ENCODE peak calls at places on chromosome 14, in nine cellular contexts. C is colonic mucosa; G is tibial nerve; Y is OCI-LY7; T is H9; D is vagina; J is CD8-positive, alpha-beta T cell; Z is A673; F is IMR-90. N is an unnamed sample. For H3K4me1 and H3K9me3, the result is how much of the 10 kb centered on the place peaks cover.

GRCh38 chr14:23093993-23094665 is 807 bp downstream of the ACIN1 start:
- DNase-seq in G (no peak), Y (peak), D (peak), J (no peak), Z (no peak), F (no peak), T (peak), C (no peak), N (no peak)

GRCh38 chr14:34843011-34843554 is 32.1 kb downstream of the BAZ1A start:
- DNase-seq in C (no peak), J (no peak), T (no peak), Y (no peak), G (no peak), D (no peak), Z (peak), F (peak), N (no peak)

GRCh38 chr14:81625343-81625742 is 91.7 kb upstream of the SEL1L start:
- DNase-seq in T (no peak), Y (peak), D (no peak), F (no peak), G (no peak), Z (peak), C (no peak), J (no peak), N (no peak)

GRCh38 chr14:101001311-101002069 is 98.0 kb upstream of the RTL1 start:
- DNase-seq in G (no peak), C (no peak), T (no peak), Y (no peak), D (no peak), F (peak), Z (peak), J (no peak), N (no peak)

GRCh38 chr14:61218765-61219164 is 62.4 kb downstream of the TMEM30B start:
- DNase-seq in Z (peak), J (no peak), C (no peak), Y (no peak), T (no peak), G (peak), F (no peak), D (no peak), N (no peak)

GRCh38 chr14:63781686-63782085 is 53.8 kb upstream of the SGPP1 start:
- DNase-seq in J (no peak), F (no peak), D (no peak), T (no peak), G (no peak), Y (no peak), C (no peak), Z (no peak), N (no peak)

GRCh38 chr14:31286456-31287293 is 79.1 kb upstream of the HECTD1 start:
- DNase-seq in Z (peak), Y (no peak), G (no peak), J (no peak), D (no peak), C (no peak), F (no peak), T (peak), N (peak)

GRCh38 chr14:70662080-70662479 is 20.4 kb downstream of the TTC9 start:
- DNase-seq in T (no peak), D (no peak), Z (no peak), Y (no peak), G (no peak), J (no peak), F (no peak), C (no peak), N (no peak)

GRCh38 chr14:22002860-22003284 is 329.3 kb upstream of the OR4E1 start:
- DNase-seq in Z (peak), T (peak), C (no peak), D (no peak), Y (peak), F (no peak), G (no peak), J (peak), N (peak)

GRCh38 chr14:104555621-104556255 is 23.8 kb upstream of the C14orf180 start:
- DNase-seq in T (no peak), F (no peak), D (no peak), C (no peak), J (no peak), Z (no peak), Y (no peak), G (no peak), N (peak)

GRCh38 chr14:64324461-64325255 is 30.5 kb upstream of the ESR2 start:
- DNase-seq in Y (no peak), G (no peak), Z (peak), J (no peak), C (no peak), F (peak), D (no peak), T (no peak), N (no peak)

GRCh38 chr14:53599221-53599945 is 357.2 kb downstream of the BMP4 start:
- DNase-seq in J (no peak), Y (no peak), Z (no peak), D (no peak), T (no peak), G (no peak), C (no peak), F (peak), N (no peak)

GRCh38 chr14:83923836-83924235 is 1606.1 kb upstream of the FLRT2 start:
- DNase-seq in C (no peak), Y (no peak), G (no peak), Z (no peak), F (no peak), J (no peak), D (no peak), T (no peak), N (no peak)

GRCh38 chr14:70709726-70710382 is 68.1 kb downstream of the TTC9 start:
- DNase-seq in G (no peak), C (no peak), Y (no peak), F (no peak), Z (no peak), J (no peak), T (peak), D (no peak), N (no peak)

GRCh38 chr14:35405304-35405996 is 901 bp upstream of the NFKBIA start:
- DNase-seq in Z (peak), Y (no peak), T (no peak), C (peak), G (peak), J (no peak), F (no peak), D (no peak), N (peak)

GRCh38 chr14:94349276-94349675 is 26.1 kb upstream of the SERPINA6 start:
- DNase-seq in Y (no peak), Z (no peak), C (peak), G (no peak), D (no peak), J (no peak), F (no peak), T (no peak), N (no peak)

GRCh38 chr14:68607081-68607851 is 185.6 kb downstream of the ZFP36L1 start:
- DNase-seq in T (no peak), J (no peak), C (peak), G (no peak), Y (no peak), F (peak), Z (no peak), D (no peak), N (peak)

GRCh38 chr14:44928793-44929192 is 33.0 kb downstream of the KLHL28 start:
- DNase-seq in J (no peak), G (no peak), D (no peak), C (no peak), F (no peak), Z (no peak), T (no peak), Y (no peak), N (no peak)

DNA sequence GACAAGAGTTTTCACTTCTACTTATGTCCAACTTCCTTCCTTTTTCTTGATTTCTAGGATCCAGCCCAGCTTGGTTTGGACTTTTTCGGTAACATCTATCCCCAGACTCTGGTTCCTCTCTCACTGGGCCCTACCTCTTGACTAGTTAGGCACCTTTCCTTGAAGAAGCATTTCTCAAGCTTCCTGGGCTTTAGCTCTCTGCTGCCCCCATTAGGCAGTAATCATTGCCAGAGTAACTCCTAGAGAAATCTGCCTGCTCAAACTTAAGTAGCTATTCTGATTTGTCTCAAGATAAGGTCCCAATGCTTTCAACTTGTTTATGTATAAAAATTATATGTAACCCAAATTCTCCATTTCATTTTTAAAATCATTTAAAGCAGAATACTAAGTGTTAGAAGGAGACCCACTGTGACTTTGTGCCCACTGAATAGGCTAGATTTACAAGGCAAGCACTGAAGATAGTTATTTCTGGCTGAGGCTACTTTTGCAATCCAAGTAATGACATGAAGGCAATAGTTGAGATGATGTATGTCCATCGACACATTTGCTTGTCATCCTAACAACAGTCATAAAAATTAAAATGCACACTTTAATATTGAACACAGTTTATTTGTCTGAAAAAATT is 275.0 kb upstream of the G2E3 start:
- DNase-seq in J (no peak), D (no peak), C (peak), Z (peak), G (peak), F (peak), Y (peak), T (peak), N (no peak)
- TF ChIP-seq CTCF in J (no peak), D (no peak), C (peak), Z (peak), G (peak), F (peak), Y (peak), T (peak), N (no peak)

GRCh38 chr14:73684627-73685026 is 29.6 kb downstream of the PNMA1 start:
- DNase-seq in T (no peak), F (no peak), D (no peak), C (no peak), G (no peak), Z (no peak), J (no peak), Y (no peak), N (no peak)

GRCh38 chr14:73674986-73675385 is 30.2 kb downstream of the DNAL1 start:
- DNase-seq in G (no peak), Y (no peak), T (no peak), C (no peak), J (no peak), D (no peak), Z (no peak), F (no peak), N (no peak)

GRCh38 chr14:73685328-73685727 is 28.9 kb downstream of the PNMA1 start:
- DNase-seq in F (no peak), D (no peak), J (no peak), C (no peak), G (no peak), Y (no peak), T (no peak), Z (no peak), N (no peak)

DNA sequence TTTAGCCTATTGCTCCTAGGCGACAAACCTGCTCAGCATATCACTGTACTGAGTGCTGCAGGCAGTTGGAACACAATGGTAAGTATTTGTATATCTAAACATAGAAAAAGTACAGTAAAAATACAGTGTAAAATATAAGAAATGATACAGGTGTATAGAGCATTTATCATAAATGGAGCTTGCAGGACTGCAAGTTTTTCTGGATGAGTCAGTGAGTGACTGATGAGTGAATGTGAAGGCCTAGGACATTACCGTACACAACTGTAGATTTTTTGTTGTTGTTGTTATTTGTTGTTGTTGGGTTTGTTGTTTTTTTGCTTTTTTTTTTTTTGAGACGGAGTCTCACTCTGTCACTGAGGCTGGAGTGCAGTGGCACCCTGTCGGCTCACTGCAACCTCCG is 33.4 kb downstream of the PNMA1 start:
- DNase-seq in G (no peak), Y (no peak), Z (no peak), F (no peak), T (no peak), C (no peak), D (no peak), J (no peak), N (no peak)
- H3K4me1 ChIP-seq in G (under half), Y (under half), Z (under half), F (under half), T (under half), C (under half), D (under half), J (under half), N (under half)

DNA sequence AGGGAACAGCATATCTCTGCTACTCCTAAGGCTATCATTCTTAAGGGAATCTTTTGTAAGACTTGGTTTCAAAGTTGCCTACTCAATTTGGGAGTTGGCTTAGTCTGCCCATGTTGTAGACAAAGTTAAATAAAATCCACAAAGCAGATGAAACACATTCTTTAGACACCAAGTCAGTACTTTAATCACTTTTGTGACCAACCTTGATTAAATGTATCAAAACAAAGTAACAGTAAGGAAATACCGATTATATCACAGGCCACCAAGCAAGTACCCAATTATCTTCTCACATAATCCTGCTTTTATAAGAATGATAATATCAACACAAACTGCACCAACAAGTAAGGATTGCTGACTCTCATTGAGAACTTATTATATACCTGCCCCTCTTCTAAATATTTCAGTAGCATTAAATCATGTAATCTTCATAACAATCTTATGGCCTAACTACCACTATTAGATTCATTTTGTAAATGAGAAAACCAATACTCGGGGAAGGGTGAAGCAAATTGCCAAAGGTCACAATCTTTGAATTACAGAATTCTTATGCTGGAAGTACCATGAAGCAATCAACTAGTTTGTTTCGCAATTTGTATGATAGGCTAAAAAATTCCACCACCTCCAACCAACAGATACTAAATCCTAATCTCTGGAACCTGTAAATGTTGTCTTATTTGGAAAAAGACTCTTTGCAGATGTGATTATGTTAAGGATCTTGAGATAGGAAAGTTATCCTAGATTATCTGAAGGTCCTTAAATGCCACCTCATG is 12.6 kb upstream of the DIO2 start:
- DNase-seq in Z (no peak), F (no peak), G (no peak), T (no peak), Y (no peak), C (no peak), D (no peak), J (no peak), N (no peak)
- H3K9me3 ChIP-seq in Z (under half), F (under half), G (under half), T (under half), Y (under half), C (under half), D (under half), J (under half), N (under half)

DNA sequence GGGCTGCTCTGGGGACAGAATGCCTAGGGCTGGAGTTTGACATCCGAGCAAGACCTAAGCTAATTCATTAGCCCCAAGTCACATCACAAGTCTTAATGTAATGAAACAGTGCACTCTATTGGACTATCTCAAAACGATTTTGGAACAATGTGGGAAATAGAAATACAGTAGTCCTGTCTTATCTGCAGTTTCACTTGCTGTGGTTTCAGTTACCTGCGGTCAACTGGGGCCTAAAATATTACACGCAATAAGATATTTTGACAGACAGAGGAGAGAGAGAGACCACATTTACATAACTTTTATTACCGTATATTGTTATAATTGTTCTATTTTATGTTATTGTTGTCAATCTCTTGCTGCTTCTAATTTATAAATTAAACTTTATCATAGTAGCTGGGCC is 21.1 kb downstream of the MOAP1 start:
- DNase-seq in C (no peak), J (no peak), D (no peak), Y (no peak), G (no peak), T (no peak), Z (no peak), F (no peak), N (no peak)
- TF ChIP-seq CTCF in C (no peak), J (no peak), D (no peak), Y (peak), G (no peak), T (no peak), Z (no peak), F (no peak), N (no peak)

N was measured in mucosa of descending colon.